ENCODE peak calls at places on chromosome 13, in seven cellular contexts. S is left ventricle myocardium inferior, O is lung, V is HFF-Myc, W is activated B cell treated with CpG ODN at 0.5 μM for 24 hours, L is neural progenitor cell, E is foreskin fibroblast. R is an unnamed sample.
A peak's percentile ranks its signal among the peaks of the same experiment; 100 is the strongest.

GRCh38 chr13:110921209-110921608 is 6.3 kb upstream of the ANKRD10 start:
- DNase-seq in S (no peak), O (no peak), V (no peak), W (no peak), L (no peak), E (no peak), R (no peak)

GRCh38 chr13:113564331-113565023 is 20.1 kb upstream of the TFDP1 start:
- DNase-seq in S (no peak), O (peak; percentile 21), V (no peak), W (no peak), L (no peak), E (no peak), R (no peak)

GRCh38 chr13:78137404-78138142 is 218.9 kb upstream of the EDNRB start:
- DNase-seq in S (no peak), O (peak; percentile 33), V (peak; percentile 64), W (peak; percentile 18), L (peak; percentile 84), E (peak; percentile 32), R (peak; percentile 42)

GRCh38 chr13:45807520-45808099 is 43.9 kb downstream of the SIAH3 start:
- DNase-seq in S (no peak), O (no peak), V (no peak), W (no peak), L (peak; percentile 62), E (peak; percentile 34), R (peak; percentile 55)

GRCh38 chr13:33644607-33645543 is 173.1 kb upstream of the RFC3 start:
- DNase-seq in S (no peak), O (no peak), V (no peak), W (no peak), L (no peak), E (no peak), R (no peak)

GRCh38 chr13:30376426-30377311 is 45.6 kb upstream of the UBE2L5 start:
- DNase-seq in S (no peak), O (peak; percentile 74), V (no peak), W (peak; percentile 45), L (no peak), E (no peak), R (no peak)

GRCh38 chr13:77565635-77566034 is 30.1 kb downstream of the SCEL start:
- DNase-seq in S (no peak), O (no peak), V (peak; percentile 6), W (no peak), L (peak; percentile 39), E (peak; percentile 7), R (peak; percentile 12)

GRCh38 chr13:99526549-99526948 is 25.3 kb downstream of the TM9SF2 start:
- DNase-seq in S (no peak), O (no peak), V (no peak), W (no peak), L (peak; percentile 5), E (no peak), R (no peak)

GRCh38 chr13:40983269-40983668 is 35.8 kb downstream of the ELF1 start:
- DNase-seq in S (no peak), O (no peak), V (no peak), W (no peak), L (no peak), E (no peak), R (no peak)

GRCh38 chr13:30353060-30353459 is 45.7 kb upstream of the KATNAL1 start:
- DNase-seq in S (no peak), O (no peak), V (no peak), W (no peak), L (no peak), E (no peak), R (no peak)

GRCh38 chr13:87376081-87376480 is 295.1 kb upstream of the SLITRK5 start:
- DNase-seq in S (no peak), O (no peak), V (no peak), W (no peak), L (no peak), E (no peak), R (no peak)

GRCh38 chr13:31846984-31847752 is 107.8 kb downstream of the RXFP2 start:
- DNase-seq in S (no peak), O (no peak), V (no peak), W (no peak), L (peak; percentile 35), E (no peak), R (no peak)

GRCh38 chr13:24251525-24251924 is 57.9 kb upstream of the C1QTNF9 start:
- DNase-seq in S (no peak), O (no peak), V (no peak), W (no peak), L (no peak), E (no peak), R (no peak)

DNA sequence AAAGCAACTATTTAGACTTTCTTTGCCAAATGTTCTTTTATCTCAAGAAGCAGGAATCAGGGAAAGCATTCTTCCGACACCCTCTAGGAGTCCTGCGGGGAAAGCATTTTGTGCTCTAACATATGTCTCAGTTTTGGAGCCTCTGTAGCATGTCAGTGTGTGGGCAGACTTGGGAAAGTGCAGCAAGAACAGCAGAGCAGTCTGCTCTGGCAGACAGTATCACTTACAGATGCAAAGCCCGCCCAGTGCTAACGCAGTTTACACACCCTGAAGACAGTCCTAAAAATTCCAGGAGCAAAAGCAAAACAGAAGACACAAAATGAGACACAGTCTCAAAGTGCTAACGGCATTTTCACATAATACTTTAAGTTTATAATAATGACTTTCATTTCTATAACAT is 393.5 kb downstream of the KLF12 start:
- DNase-seq in S (no peak), O (no peak), V (no peak), W (no peak), L (no peak), E (peak; percentile 14), R (no peak)
- TF ChIP-seq CTCF in S (no peak), O (no peak), V (no peak), W (no peak), L (no peak), E (no peak), R (no peak)

DNA sequence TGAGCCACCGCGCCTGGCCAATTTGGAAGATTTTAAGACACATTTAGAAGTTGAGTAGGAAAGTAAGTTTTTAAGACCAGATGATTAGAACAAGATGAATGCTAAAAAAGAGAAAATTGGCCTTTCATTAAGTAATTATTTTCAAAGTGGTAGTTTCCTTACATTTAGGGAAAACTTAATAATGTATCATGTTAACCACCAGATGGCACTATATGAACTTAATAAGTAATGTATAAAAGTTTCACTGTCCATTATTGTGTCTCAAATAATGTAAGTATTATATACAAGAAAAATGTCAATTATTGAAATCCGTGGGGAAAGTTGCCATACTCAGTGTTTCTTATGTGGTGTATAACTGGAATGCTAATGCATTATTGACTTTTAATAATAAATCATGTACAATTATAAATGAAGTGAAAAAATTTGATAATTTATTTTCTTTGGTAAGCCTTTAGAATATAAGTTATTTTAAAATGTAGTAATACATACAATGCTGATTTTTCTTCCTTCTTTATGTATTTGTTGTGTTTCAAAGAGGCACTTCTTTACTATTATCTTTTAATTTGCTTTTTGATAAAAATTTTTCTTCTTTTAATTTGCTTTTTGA is 29.2 kb downstream of the COG6 start:
- DNase-seq in S (no peak), O (no peak), V (no peak), W (no peak), L (peak; percentile 64), E (peak; percentile 6), R (no peak)
- TF ChIP-seq CTCF in S (peak; percentile 56), O (no peak), V (no peak), W (no peak), L (peak; percentile 60), E (no peak), R (peak; percentile 65)

DNA sequence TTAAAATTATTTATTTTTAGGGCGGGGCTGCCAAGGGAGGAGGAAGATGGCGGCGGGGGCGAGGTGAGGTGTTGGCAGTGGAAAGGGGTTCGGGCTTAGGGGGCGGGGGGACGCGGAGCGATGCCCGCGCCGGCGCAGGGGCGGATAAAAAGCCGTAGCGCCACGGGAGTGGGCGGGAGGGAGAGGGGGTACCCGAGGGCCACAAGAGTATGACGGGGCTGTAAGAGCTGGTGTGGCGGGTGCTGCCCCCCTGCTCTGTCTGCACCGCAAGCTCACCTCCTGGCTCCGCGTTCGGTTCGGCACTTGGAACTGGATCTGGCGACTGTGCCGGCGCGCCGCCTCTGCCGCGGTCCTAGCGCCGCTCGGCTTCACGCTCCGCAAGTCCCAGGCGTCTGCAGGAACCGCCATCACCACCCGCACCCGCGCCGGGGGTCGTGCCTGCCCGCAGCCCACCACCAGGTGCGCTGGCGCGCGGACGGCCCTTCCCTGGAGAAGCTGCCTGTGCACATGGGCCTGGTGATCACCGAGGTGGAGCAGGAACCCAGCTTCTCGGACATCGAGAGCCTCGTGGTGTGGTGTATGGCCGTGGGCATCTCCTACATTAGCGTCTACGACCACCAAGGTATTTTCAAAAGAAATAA is 265.2 kb upstream of the SGCG start:
- DNase-seq in S (peak; percentile 38), O (peak; percentile 55), V (no peak), W (no peak), L (peak; percentile 84), E (peak; percentile 3), R (peak; percentile 74)
- TF ChIP-seq CTCF in S (no peak), O (no peak), V (no peak), W (no peak), L (peak; percentile 44), E (no peak), R (peak; percentile 38)

DNA sequence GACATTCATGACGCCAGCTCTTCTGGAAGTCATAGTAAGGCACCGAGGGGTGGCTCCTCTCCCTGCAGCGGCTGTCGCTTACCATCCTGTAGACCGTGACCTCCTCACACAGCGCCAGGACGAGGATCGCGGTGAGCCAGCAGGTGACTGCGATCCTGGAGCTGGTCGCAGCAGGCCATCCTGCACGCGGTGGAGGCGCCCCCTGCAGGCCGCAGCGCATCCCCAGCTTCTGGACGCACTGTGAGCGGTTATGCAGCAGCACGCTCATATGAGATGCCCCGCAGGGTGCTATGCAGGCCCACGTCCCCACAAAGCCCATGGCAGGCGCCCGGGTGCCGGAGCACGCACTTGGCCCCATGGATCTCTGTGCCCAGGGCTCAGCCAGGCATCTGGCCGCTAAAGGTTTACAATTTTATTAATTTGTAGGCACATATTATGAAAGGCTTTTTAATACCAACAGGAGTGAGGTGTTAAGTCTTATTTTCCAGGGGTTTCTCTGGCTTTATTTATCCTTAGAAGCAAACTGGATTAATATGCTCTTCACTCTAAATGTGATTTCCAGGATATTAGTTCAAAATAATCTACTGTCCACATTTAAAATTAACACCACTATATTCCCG is 35.6 kb upstream of the PSPC1 start:
- DNase-seq in S (peak; percentile 32), O (peak; percentile 74), V (no peak), W (peak; percentile 17), L (peak; percentile 76), E (no peak), R (peak; percentile 89)
- TF ChIP-seq CTCF in S (peak; percentile 53), O (peak; percentile 14), V (peak; percentile 70), W (no peak), L (peak; percentile 85), E (peak; percentile 35), R (peak; percentile 80)

DNA sequence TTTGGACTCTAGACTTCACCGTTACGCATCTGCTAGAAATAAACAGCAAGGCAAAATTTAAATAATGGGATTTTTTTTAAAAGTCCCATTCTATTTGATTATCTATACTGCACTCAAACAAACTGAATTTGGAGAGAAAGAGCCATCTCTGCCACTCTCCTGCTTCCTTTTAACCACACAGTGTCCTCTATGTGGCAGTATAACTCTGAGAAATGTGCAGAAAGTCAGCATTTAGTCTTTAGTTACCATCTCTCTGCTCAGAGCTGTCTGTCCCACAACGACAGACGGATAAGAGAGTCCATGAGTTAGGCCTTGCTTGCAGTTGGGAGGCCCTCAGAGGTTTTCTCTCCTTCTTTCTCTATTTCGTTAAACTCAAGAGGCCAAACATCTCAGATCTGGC is 21.2 kb downstream of the CCNA1 start:
- DNase-seq in S (no peak), O (no peak), V (no peak), W (no peak), L (peak; percentile 45), E (no peak), R (no peak)
- TF ChIP-seq CTCF in S (peak; percentile 62), O (no peak), V (peak; percentile 16), W (no peak), L (peak; percentile 61), E (peak; percentile 9), R (no peak)

GRCh38 chr13:96771501-96772367 is 222.5 kb downstream of the OXGR1 start:
- DNase-seq in S (no peak), O (no peak), V (no peak), W (no peak), L (no peak), E (no peak), R (no peak)
- TF ChIP-seq CTCF in S (no peak), O (no peak), V (no peak), W (no peak), L (no peak), E (no peak), R (no peak)